ENCODE peak calls at places on chromosomes 12 and 14, in four cellular contexts. K, T, X and P are unnamed samples. For H3K4me1, the result is how much of the 10 kb centered on the place peaks cover.

GRCh38 chr12:131473721-131474709 is 236.9 kb upstream of the SFSWAP start:
- DNase-seq in K (no peak), T (no peak), X (no peak), P (no peak)

GRCh38 chr12:122182887-122183587 is at the start of gene LRRC43:
- DNase-seq in K (peak), T (no peak), X (no peak), P (peak)

GRCh38 chr14:69101331-69101826 is 51.5 kb downstream of the DCAF5 start:
- DNase-seq in K (no peak), T (peak), X (peak), P (no peak)

GRCh38 chr12:117646595-117646994 is 285.2 kb upstream of the NOS1 start:
- DNase-seq in K (no peak), T (no peak), X (no peak), P (no peak)

GRCh38 chr12:59314209-59314608 is 281.6 kb upstream of the SLC16A7 start:
- DNase-seq in K (no peak), T (no peak), X (no peak), P (no peak)

GRCh38 chr14:34496679-34497513 is 34.9 kb upstream of the SPTSSA start:
- DNase-seq in K (peak), T (peak), X (peak), P (peak)

GRCh38 chr12:121799175-121799841 is 4.5 kb upstream of the SETD1B start:
- DNase-seq in K (peak), T (peak), X (peak), P (peak)

GRCh38 chr14:77615231-77616132 is 955 bp downstream of the SPTLC2 start:
- DNase-seq in K (peak), T (no peak), X (peak), P (peak)

GRCh38 chr12:92539966-92540791 is 162.6 kb upstream of the PLEKHG7 start:
- DNase-seq in K (no peak), T (no peak), X (no peak), P (no peak)

GRCh38 chr14:92486881-92487280 is 26.7 kb upstream of the RIN3 start:
- DNase-seq in K (no peak), T (no peak), X (peak), P (no peak)

GRCh38 chr14:60867503-60868172 is 113.2 kb downstream of the TRMT5 start:
- DNase-seq in K (no peak), T (no peak), X (peak), P (no peak)

GRCh38 chr14:84646791-84647500 is 883.0 kb upstream of the FLRT2 start:
- DNase-seq in K (no peak), T (no peak), X (peak), P (no peak)

GRCh38 chr12:84661732-84662326 is 250.8 kb downstream of the SLC6A15 start:
- DNase-seq in K (no peak), T (no peak), X (peak), P (no peak)

GRCh38 chr12:67539946-67540345 is 108.6 kb upstream of the DYRK2 start:
- DNase-seq in K (no peak), T (no peak), X (no peak), P (no peak)

GRCh38 chr14:99062216-99062615 is 209.8 kb downstream of the BCL11B start:
- DNase-seq in K (no peak), T (no peak), X (no peak), P (no peak)

GRCh38 chr12:27015730-27016076 is 1.5 kb upstream of the TM7SF3 start:
- DNase-seq in K (no peak), T (no peak), X (peak), P (no peak)

GRCh38 chr14:104141621-104142091 is 3.3 kb downstream of the KIF26A start:
- DNase-seq in K (no peak), T (no peak), X (no peak), P (peak)

DNA sequence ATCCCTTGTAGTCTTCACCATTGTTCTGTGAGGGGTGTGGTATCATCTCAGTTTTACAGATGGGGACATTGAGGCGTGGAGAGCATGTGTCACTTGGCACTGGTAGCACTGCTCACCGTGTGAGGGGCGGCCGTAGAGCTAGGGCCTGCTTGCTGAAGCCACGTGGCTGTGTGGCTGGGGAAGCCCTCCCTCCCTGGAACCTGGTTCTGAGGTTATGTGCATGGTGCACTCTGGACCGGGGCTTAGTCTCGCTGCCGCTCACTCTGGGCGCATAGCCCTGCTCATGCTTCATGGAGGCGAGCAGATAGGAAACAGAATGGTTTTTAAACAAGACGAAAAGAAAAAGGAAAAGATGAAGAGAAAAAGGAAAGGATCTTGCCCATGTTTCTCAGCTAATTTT is 46.1 kb downstream of the CACNA1C start:
- DNase-seq in K (no peak), T (no peak), X (no peak), P (no peak)
- H3K27ac ChIP-seq in K (peak), T (no peak), X (no peak), P (no peak)

GRCh38 chr12:119547016-119547415 is 46.6 kb upstream of the TMEM233 start:
- DNase-seq in K (no peak), T (no peak), X (no peak), P (no peak)
- TF ChIP-seq POLR2A in K (no peak), T (no peak), X (no peak), P (no peak)

GRCh38 chr14:105159344-105159743 is 9.2 kb downstream of the JAG2 start:
- DNase-seq in K (no peak), T (no peak), X (no peak), P (no peak)
- H3K4me1 ChIP-seq in K (under half), T (under half), X (under half), P (under half)

GRCh38 chr14:31323419-31323818 is 96.9 kb downstream of the HEATR5A start:
- DNase-seq in K (no peak), T (no peak), X (no peak), P (no peak)

GRCh38 chr14:31319701-31320100 is 100.6 kb downstream of the HEATR5A start:
- DNase-seq in K (no peak), T (no peak), X (no peak), P (no peak)

GRCh38 chr14:31326111-31326510 is 94.2 kb downstream of the HEATR5A start:
- DNase-seq in K (no peak), T (no peak), X (peak), P (no peak)

GRCh38 chr14:31320216-31320615 is 100.1 kb downstream of the HEATR5A start:
- DNase-seq in K (no peak), T (no peak), X (no peak), P (peak)

GRCh38 chr14:31320922-31321779 is 99.2 kb downstream of the HEATR5A start:
- DNase-seq in K (no peak), T (no peak), X (no peak), P (peak)
- H3K27ac ChIP-seq in K (no peak), T (no peak), X (no peak), P (peak)